ENCODE peak calls at places on chromosomes 7 and 10, in four cellular contexts. One of them, this sample, is unnamed.

GRCh38 chr10:114548662-114549061 is 109.4 kb downstream of the ABLIM1 start:
- DNase-seq in GM12891: no peak
- DNase-seq in NCI-H82: peak
- DNase-seq in A549: peak
- DNase-seq in this sample: peak

GRCh38 chr10:77279207-77279606 is 358.4 kb downstream of the KCNMA1 start:
- DNase-seq in NCI-H82: no peak
- DNase-seq in A549: no peak
- DNase-seq in GM12891: no peak
- DNase-seq in this sample: no peak

GRCh38 chr7:77288676-77289320 is 89.2 kb upstream of the FGL2 start:
- DNase-seq in NCI-H82: no peak
- DNase-seq in A549: no peak
- DNase-seq in GM12891: no peak
- DNase-seq in this sample: no peak

GRCh38 chr7:65509368-65510186 is 135.9 kb downstream of the ZNF92 start:
- DNase-seq in A549: no peak
- DNase-seq in NCI-H82: peak
- DNase-seq in GM12891: no peak
- DNase-seq in this sample: peak

GRCh38 chr7:132576723-132577089 is 436 bp upstream of the PLXNA4 start:
- DNase-seq in A549: no peak
- DNase-seq in GM12891: peak
- DNase-seq in NCI-H82: no peak
- DNase-seq in this sample: peak

GRCh38 chr7:33062023-33062781 is at the start of gene NT5C3A:
- DNase-seq in NCI-H82: peak
- DNase-seq in GM12891: peak
- DNase-seq in A549: peak
- DNase-seq in this sample: peak

GRCh38 chr7:80114159-80114558 is 20.5 kb upstream of the GNAI1 start:
- DNase-seq in A549: no peak
- DNase-seq in GM12891: no peak
- DNase-seq in NCI-H82: no peak
- DNase-seq in this sample: no peak

GRCh38 chr10:7686351-7687171 is 16.6 kb upstream of the ITIH2 start:
- DNase-seq in A549: no peak
- DNase-seq in GM12891: no peak
- DNase-seq in NCI-H82: no peak
- DNase-seq in this sample: no peak

GRCh38 chr7:156640949-156641485 is 443 bp downstream of the RNF32 start:
- DNase-seq in A549: peak
- DNase-seq in GM12891: peak
- DNase-seq in NCI-H82: peak
- DNase-seq in this sample: no peak

GRCh38 chr7:49850921-49851613 is 77.6 kb downstream of the VWC2 start:
- DNase-seq in NCI-H82: peak
- DNase-seq in GM12891: no peak
- DNase-seq in A549: no peak
- DNase-seq in this sample: no peak

GRCh38 chr7:10706875-10707493 is 266.7 kb upstream of the PHF14 start:
- DNase-seq in GM12891: peak
- DNase-seq in A549: no peak
- DNase-seq in NCI-H82: no peak
- DNase-seq in this sample: no peak

GRCh38 chr7:22980422-22980821 is 33.5 kb downstream of the HYCC1 start:
- DNase-seq in GM12891: no peak
- DNase-seq in A549: no peak
- DNase-seq in NCI-H82: no peak
- DNase-seq in this sample: no peak

GRCh38 chr10:4678023-4678950 is 147.7 kb upstream of the AKR1E2 start:
- DNase-seq in NCI-H82: no peak
- DNase-seq in GM12891: no peak
- DNase-seq in A549: peak
- DNase-seq in this sample: no peak

GRCh38 chr10:35130588-35131146 is 4.0 kb downstream of the CREM start:
- DNase-seq in GM12891: no peak
- DNase-seq in A549: no peak
- DNase-seq in NCI-H82: no peak
- DNase-seq in this sample: no peak

GRCh38 chr7:34313289-34313688 is 344.7 kb upstream of the NPSR1 start:
- DNase-seq in NCI-H82: no peak
- DNase-seq in GM12891: no peak
- DNase-seq in A549: no peak
- DNase-seq in this sample: no peak

GRCh38 chr7:36653011-36653670 is 71.2 kb downstream of the AOAH start:
- DNase-seq in GM12891: no peak
- DNase-seq in NCI-H82: no peak
- DNase-seq in A549: no peak
- DNase-seq in this sample: no peak

GRCh38 chr7:33351709-33352108 is 222.3 kb downstream of the BBS9 start:
- DNase-seq in A549: no peak
- DNase-seq in NCI-H82: no peak
- DNase-seq in GM12891: no peak
- DNase-seq in this sample: peak

GRCh38 chr10:82020999-82021398 is 146.0 kb downstream of the NRG3 start:
- DNase-seq in GM12891: no peak
- DNase-seq in NCI-H82: no peak
- DNase-seq in A549: no peak
- DNase-seq in this sample: no peak

GRCh38 chr7:64886956-64887545 is 16.0 kb upstream of the ZNF273 start:
- DNase-seq in NCI-H82: no peak
- DNase-seq in A549: no peak
- DNase-seq in GM12891: no peak
- DNase-seq in this sample: no peak